ENCODE peak calls at places on chromosomes 5 and 9, in eight cellular contexts. Y is upper lobe of left lung; B is effector memory CD4-positive, alpha-beta T cell; C is AG04450; V is A673; S is CD4-positive, alpha-beta memory T cell; N is CD8-positive, alpha-beta memory T cell; T is tibial nerve. W is an unnamed sample. For H3K9me3, the result is how much of the 10 kb centered on the place peaks cover.

GRCh38 chr9:89576404-89576824 is 28.4 kb upstream of the GADD45G start:
- DNase-seq in V (peak), C (no peak), T (no peak), Y (no peak), S (peak), B (no peak), N (no peak), W (no peak)

GRCh38 chr5:136066705-136067271 is 38.0 kb downstream of the TGFBI start:
- DNase-seq in V (peak), Y (no peak), S (no peak), C (peak), T (no peak), N (no peak), B (no peak), W (no peak)

GRCh38 chr9:100084145-100084478 is 14.7 kb downstream of the ERP44 start:
- DNase-seq in V (no peak), T (no peak), B (no peak), Y (no peak), S (no peak), N (no peak), C (no peak), W (no peak)

GRCh38 chr5:24005384-24005783 is 498.0 kb downstream of the PRDM9 start:
- DNase-seq in C (no peak), T (no peak), N (no peak), V (no peak), Y (no peak), B (no peak), S (no peak), W (no peak)

GRCh38 chr9:976258-976804 is at the start of gene DMRT3:
- DNase-seq in N (no peak), Y (no peak), V (no peak), S (no peak), C (no peak), T (no peak), B (no peak), W (no peak)

GRCh38 chr5:157571357-157571827 is 4.2 kb downstream of the ADAM19 start:
- DNase-seq in B (no peak), T (no peak), C (no peak), Y (peak), V (no peak), N (no peak), S (peak), W (no peak)

GRCh38 chr9:117487555-117488175 is 72.8 kb upstream of the ASTN2 start:
- DNase-seq in T (peak), S (no peak), V (peak), Y (peak), C (no peak), N (no peak), B (no peak), W (peak)

GRCh38 chr5:93677344-93678021 is 63.9 kb downstream of the POU5F2 start:
- DNase-seq in N (no peak), V (peak), Y (peak), T (peak), S (no peak), B (no peak), C (peak), W (no peak)

GRCh38 chr9:76905984-76906861 is at the start of gene PRUNE2:
- DNase-seq in V (peak), N (no peak), C (peak), Y (peak), T (no peak), S (no peak), B (no peak), W (no peak)

GRCh38 chr9:81833563-81834345 is 94.5 kb upstream of the SPATA31D4 start:
- DNase-seq in V (no peak), Y (no peak), T (no peak), S (no peak), N (no peak), B (no peak), C (no peak), W (no peak)

GRCh38 chr5:111337133-111337532 is 112.9 kb downstream of the CAMK4 start:
- DNase-seq in S (no peak), Y (no peak), T (no peak), B (no peak), C (no peak), V (no peak), N (no peak), W (no peak)

GRCh38 chr5:20680718-20681302 is 692.8 kb upstream of the CDH18 start:
- DNase-seq in Y (no peak), T (no peak), V (no peak), N (no peak), B (no peak), C (no peak), S (no peak), W (no peak)

GRCh38 chr9:91751922-91752321 is 198.1 kb downstream of the ROR2 start:
- DNase-seq in B (no peak), S (no peak), N (no peak), Y (no peak), V (no peak), C (no peak), T (no peak), W (no peak)

GRCh38 chr9:5690278-5690677 is 61.4 kb downstream of the RIC1 start:
- DNase-seq in S (no peak), V (no peak), C (no peak), T (no peak), B (no peak), Y (no peak), N (no peak), W (no peak)

GRCh38 chr5:31329722-31330121 is 136.2 kb downstream of the CDH6 start:
- DNase-seq in V (no peak), C (no peak), Y (no peak), T (no peak), S (no peak), N (no peak), B (no peak), W (no peak)

GRCh38 chr9:5554254-5554653 is 43.9 kb downstream of the PDCD1LG2 start:
- DNase-seq in N (no peak), B (no peak), T (no peak), Y (no peak), C (no peak), S (no peak), V (no peak), W (no peak)

GRCh38 chr9:135252980-135253304 is 165.5 kb downstream of the OLFM1 start:
- DNase-seq in T (no peak), V (no peak), N (peak), C (no peak), B (no peak), S (no peak), Y (no peak), W (no peak)

GRCh38 chr9:98146101-98146991 is 27.3 kb upstream of the TRIM14 start:
- DNase-seq in Y (peak), B (no peak), N (no peak), T (no peak), S (no peak), C (no peak), V (no peak), W (no peak)

GRCh38 chr5:16849821-16850220 is 86.3 kb downstream of the MYO10 start:
- DNase-seq in N (no peak), T (no peak), V (no peak), C (no peak), S (no peak), B (no peak), Y (no peak), W (no peak)

GRCh38 chr9:96554801-96555566 is 64.7 kb downstream of the CDC14B start:
- DNase-seq in V (no peak), B (no peak), T (no peak), N (no peak), Y (no peak), C (no peak), S (no peak), W (no peak)

GRCh38 chr9:85478847-85479246 is 262.9 kb downstream of the AGTPBP1 start:
- DNase-seq in Y (no peak), V (no peak), C (no peak), T (no peak), N (no peak), S (no peak), B (no peak), W (no peak)

GRCh38 chr5:173327084-173327947 is 898 bp downstream of the STC2 start:
- DNase-seq in V (peak), B (no peak), Y (no peak), T (no peak), S (no peak), N (no peak), C (no peak), W (no peak)

GRCh38 chr5:124685404-124685930 is 61.0 kb downstream of the ZNF608 start:
- DNase-seq in N (no peak), Y (no peak), V (no peak), T (no peak), C (no peak), B (no peak), S (no peak), W (no peak)

GRCh38 chr5:143874312-143874711 is 62.4 kb downstream of the HMHB1 start:
- DNase-seq in C (no peak), V (no peak), T (no peak), Y (no peak), S (no peak), N (no peak), B (no peak), W (no peak)

GRCh38 chr9:19473605-19474004 is 64.8 kb downstream of the ACER2 start:
- DNase-seq in C (no peak), S (no peak), B (no peak), V (no peak), Y (no peak), N (no peak), T (no peak), W (no peak)

GRCh38 chr5:111997308-111998159 is 240.5 kb upstream of the NREP start:
- DNase-seq in C (peak), T (no peak), S (no peak), V (no peak), Y (peak), N (no peak), B (no peak), W (no peak)

GRCh38 chr9:94128580-94128979 is 44.3 kb downstream of the PTPDC1 start:
- DNase-seq in N (no peak), B (no peak), V (no peak), S (no peak), Y (no peak), T (no peak), C (no peak), W (no peak)
- H3K9me3 ChIP-seq in N (under half), B (under half), V (under half), S (under half), Y (under half), T (under half), C (under half), W (under half)

GRCh38 chr5:4189317-4189716 is 593.7 kb downstream of the IRX1 start:
- DNase-seq in N (no peak), Y (no peak), V (peak), C (no peak), S (peak), T (no peak), B (no peak), W (no peak)

GRCh38 chr5:4191024-4191423 is 595.4 kb downstream of the IRX1 start:
- DNase-seq in B (no peak), N (no peak), S (no peak), T (no peak), C (no peak), Y (no peak), V (peak), W (no peak)

GRCh38 chr5:4191703-4192102 is 596.1 kb downstream of the IRX1 start:
- DNase-seq in Y (no peak), T (no peak), N (no peak), S (no peak), B (no peak), V (no peak), C (no peak), W (no peak)

GRCh38 chr5:4192111-4192510 is 596.5 kb downstream of the IRX1 start:
- DNase-seq in S (no peak), N (no peak), T (no peak), V (no peak), Y (no peak), C (no peak), B (no peak), W (no peak)

DNA sequence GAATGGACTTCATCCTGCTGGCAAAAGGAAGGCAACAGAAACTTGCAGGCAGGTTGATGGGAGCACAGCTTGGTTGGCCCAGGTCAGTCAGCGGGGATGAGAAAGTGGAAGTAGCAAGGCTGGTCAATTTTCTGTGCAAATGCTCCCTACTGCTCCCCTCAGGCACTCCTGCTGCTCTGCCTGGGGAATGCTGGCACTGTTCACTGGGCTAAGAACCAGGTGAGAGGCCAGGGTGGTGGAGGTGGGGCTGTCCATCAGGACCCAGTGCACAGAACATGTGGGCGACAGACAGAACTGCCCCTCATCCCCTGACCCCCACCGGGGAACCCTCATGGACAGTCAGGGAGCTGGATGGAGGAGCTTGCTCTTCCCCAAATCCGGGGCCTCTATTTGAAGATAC is 593.1 kb downstream of the IRX1 start:
- DNase-seq in S (no peak), V (no peak), C (no peak), Y (no peak), N (no peak), T (no peak), B (no peak), W (no peak)
- H3K9me3 ChIP-seq in S (under half), V (under half), C (under half), Y (under half), N (under half), T (under half), B (under half), W (under half)

GRCh38 chr5:179054876-179055275 is 5.3 kb upstream of the ZNF354C start:
- DNase-seq in B (no peak), V (no peak), Y (no peak), S (no peak), N (no peak), C (no peak), T (no peak), W (no peak)

GRCh38 chr5:179061025-179061424 is 852 bp downstream of the ZNF354C start:
- DNase-seq in C (no peak), T (no peak), B (no peak), N (no peak), Y (no peak), S (peak), V (no peak), W (no peak)

GRCh38 chr5:179065703-179066102 is 5.5 kb downstream of the ZNF354C start:
- DNase-seq in Y (no peak), S (no peak), N (no peak), V (no peak), B (no peak), C (no peak), T (no peak), W (no peak)

GRCh38 chr5:179055436-179055835 is 4.7 kb upstream of the ZNF354C start:
- DNase-seq in N (no peak), V (no peak), B (no peak), T (no peak), C (no peak), S (no peak), Y (no peak), W (no peak)

DNA sequence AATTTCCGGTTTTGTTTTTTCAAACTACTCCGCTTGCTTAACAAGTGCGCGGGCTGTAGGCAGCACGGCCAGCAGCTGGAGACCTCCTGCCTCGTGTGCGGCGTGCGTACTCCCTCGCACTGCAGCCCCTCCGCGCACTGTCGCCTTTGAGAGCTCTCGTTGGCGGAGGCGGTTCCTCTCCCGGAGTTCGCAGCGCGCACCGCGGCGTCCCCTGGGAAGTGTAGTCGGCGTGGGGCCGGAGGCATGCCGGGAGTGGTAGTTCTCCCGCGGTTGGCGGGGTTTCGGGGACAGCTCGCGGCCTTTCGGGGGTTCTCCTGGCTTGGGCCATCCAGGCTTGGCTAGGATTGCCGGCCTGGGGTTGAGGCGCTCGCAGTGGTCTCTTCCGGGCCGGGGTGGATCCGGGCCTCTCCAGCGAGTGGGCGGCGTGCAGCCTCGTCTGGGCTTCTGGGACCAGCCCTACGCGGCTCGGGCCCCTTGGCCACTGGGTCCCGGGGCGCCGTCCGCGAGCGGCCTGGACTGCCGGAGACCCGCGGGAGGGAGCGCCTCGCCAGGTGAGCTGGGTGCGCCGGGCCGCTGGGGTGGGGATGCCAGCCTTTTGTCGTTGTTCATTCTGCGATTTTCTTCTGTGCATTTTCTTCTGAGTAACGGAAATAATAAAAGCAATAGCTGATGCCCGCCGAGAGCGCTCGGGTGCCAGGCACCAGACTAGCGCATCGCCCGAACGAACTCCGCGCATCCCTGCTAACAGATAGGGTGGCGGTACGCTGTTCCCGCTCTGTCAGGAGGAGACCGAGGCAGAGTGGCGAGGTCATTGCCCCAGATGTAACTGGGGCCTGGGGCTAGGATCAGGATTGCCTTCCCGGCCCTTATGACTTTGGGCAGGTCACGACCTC is at the start of gene ZNF354C:
- DNase-seq in N (peak), V (peak), B (peak), S (peak), Y (peak), C (peak), T (peak), W (peak)
- H3K9me3 ChIP-seq in N (under half), V (under half), B (under half), S (under half), Y (under half), C (under half), T (under half), W (under half)

GRCh38 chr5:150112211-150113046 is 26.1 kb upstream of the CSF1R start:
- DNase-seq in V (peak), T (peak), C (peak), Y (peak), B (no peak), N (no peak), S (no peak), W (no peak)
- H3K9me3 ChIP-seq in V (under half), T (under half), C (under half), Y (under half), B (under half), N (under half), S (under half), W (under half)

GRCh38 chr9:126211441-126212074 is 115.1 kb upstream of the MVB12B start:
- DNase-seq in N (no peak), T (no peak), V (no peak), S (no peak), B (no peak), C (no peak), Y (no peak), W (no peak)
- H3K9me3 ChIP-seq in N (under half), T (under half), V (under half), S (under half), B (under half), C (under half), Y (under half), W (under half)

GRCh38 chr9:12891588-12891987 is 116.8 kb downstream of the LURAP1L start:
- DNase-seq in Y (no peak), S (no peak), V (no peak), N (no peak), B (no peak), C (no peak), T (no peak), W (no peak)
- H3K9me3 ChIP-seq in Y (under half), S (under half), V (under half), N (under half), B (under half), C (under half), T (under half), W (under half)